ENCODE peak calls at places on chromosomes 5 and 9, in eight cellular contexts. J is left ventricle myocardium inferior; M is PC-3; A is CD8-positive, alpha-beta T cell; L is A673; Y is stomach; W is heart left ventricle; G is left lung. B is an unnamed sample.

GRCh38 chr5:171429543-171429910 is 10.1 kb downstream of the FGF18 start:
- DNase-seq in A (no peak), J (no peak), G (no peak), Y (no peak), W (no peak), M (no peak), L (no peak), B (peak; percentile 27)

GRCh38 chr9:127336708-127337352 is 60.1 kb upstream of the SLC2A8 start:
- DNase-seq in A (no peak), W (peak; percentile 86), M (peak; percentile 96), Y (peak; percentile 61), G (no peak), J (peak; percentile 79), L (peak; percentile 87), B (no peak)

GRCh38 chr5:158155811-158156495 is 297.0 kb upstream of the CLINT1 start:
- DNase-seq in L (no peak), M (no peak), G (no peak), Y (no peak), W (no peak), J (no peak), A (no peak), B (no peak)

GRCh38 chr5:90909091-90909503 is 350.5 kb downstream of the ADGRV1 start:
- DNase-seq in J (no peak), G (no peak), Y (no peak), A (no peak), L (no peak), W (no peak), M (no peak), B (no peak)

GRCh38 chr5:76175051-76175666 is 92.0 kb downstream of the SV2C start:
- DNase-seq in L (peak; percentile 68), Y (peak; percentile 72), J (no peak), A (peak; percentile 36), G (no peak), W (no peak), M (peak; percentile 57), B (no peak)

GRCh38 chr9:137190315-137190853 is 1.9 kb downstream of the SSNA1 start:
- DNase-seq in G (no peak), Y (peak; percentile 53), J (no peak), A (no peak), L (no peak), M (peak; percentile 32), W (no peak), B (no peak)

GRCh38 chr5:173858025-173858674 is 30.0 kb upstream of the CPEB4 start:
- DNase-seq in M (no peak), A (no peak), Y (no peak), G (no peak), L (no peak), W (no peak), J (no peak), B (no peak)

GRCh38 chr5:95917207-95917606 is 44.4 kb downstream of the ELL2 start:
- DNase-seq in W (no peak), G (no peak), Y (no peak), A (no peak), L (no peak), M (no peak), J (no peak), B (no peak)

GRCh38 chr9:108696156-108696555 is 159.6 kb downstream of the ACTL7B start:
- DNase-seq in G (no peak), A (no peak), Y (no peak), M (no peak), L (no peak), J (no peak), W (no peak), B (no peak)

GRCh38 chr5:32223972-32224608 is 50.0 kb upstream of the GOLPH3 start:
- DNase-seq in A (no peak), J (no peak), G (no peak), W (no peak), L (no peak), Y (no peak), M (peak; percentile 58), B (no peak)

GRCh38 chr5:32222723-32223470 is 48.8 kb upstream of the GOLPH3 start:
- DNase-seq in J (no peak), G (no peak), L (no peak), A (no peak), Y (no peak), W (no peak), M (no peak), B (no peak)

GRCh38 chr5:32228816-32229215 is 54.7 kb upstream of the GOLPH3 start:
- DNase-seq in J (no peak), G (no peak), W (no peak), A (no peak), L (no peak), M (no peak), Y (no peak), B (no peak)

GRCh38 chr5:32229586-32229985 is 55.5 kb upstream of the GOLPH3 start:
- DNase-seq in M (no peak), W (no peak), Y (no peak), A (no peak), J (no peak), G (no peak), L (no peak), B (no peak)

GRCh38 chr5:32225445-32225844 is 51.3 kb upstream of the GOLPH3 start:
- DNase-seq in A (no peak), W (peak; percentile 55), L (no peak), Y (no peak), M (no peak), J (no peak), G (no peak), B (no peak)
- H3K27ac ChIP-seq in A (no peak overlapping the region), W (peak overlapping the region; percentile 51), L (no peak overlapping the region), Y (peak overlapping the region; percentile 2), M (no peak overlapping the region), J (peak overlapping the region; percentile 82), G (peak overlapping the region; percentile 33), B (peak overlapping the region; percentile 38)

GRCh38 chr5:180644129-180644824 is 5.1 kb downstream of the FLT4 start:
- DNase-seq in G (peak; percentile 49), J (no peak), Y (no peak), W (no peak), A (no peak), L (no peak), M (no peak), B (no peak)
- H3K27me3 ChIP-seq in G (peaks cover 16% of the 10 kb centered on the region), J (peaks cover 81% of the 10 kb centered on the region), Y (peaks cover 11% of the 10 kb centered on the region), W (peaks cover 10% of the 10 kb centered on the region), A (no peaks in the 10 kb centered on the region), L (peaks cover 18% of the 10 kb centered on the region), M (peaks cover 81% of the 10 kb centered on the region), B (peaks cover 17% of the 10 kb centered on the region)

DNA sequence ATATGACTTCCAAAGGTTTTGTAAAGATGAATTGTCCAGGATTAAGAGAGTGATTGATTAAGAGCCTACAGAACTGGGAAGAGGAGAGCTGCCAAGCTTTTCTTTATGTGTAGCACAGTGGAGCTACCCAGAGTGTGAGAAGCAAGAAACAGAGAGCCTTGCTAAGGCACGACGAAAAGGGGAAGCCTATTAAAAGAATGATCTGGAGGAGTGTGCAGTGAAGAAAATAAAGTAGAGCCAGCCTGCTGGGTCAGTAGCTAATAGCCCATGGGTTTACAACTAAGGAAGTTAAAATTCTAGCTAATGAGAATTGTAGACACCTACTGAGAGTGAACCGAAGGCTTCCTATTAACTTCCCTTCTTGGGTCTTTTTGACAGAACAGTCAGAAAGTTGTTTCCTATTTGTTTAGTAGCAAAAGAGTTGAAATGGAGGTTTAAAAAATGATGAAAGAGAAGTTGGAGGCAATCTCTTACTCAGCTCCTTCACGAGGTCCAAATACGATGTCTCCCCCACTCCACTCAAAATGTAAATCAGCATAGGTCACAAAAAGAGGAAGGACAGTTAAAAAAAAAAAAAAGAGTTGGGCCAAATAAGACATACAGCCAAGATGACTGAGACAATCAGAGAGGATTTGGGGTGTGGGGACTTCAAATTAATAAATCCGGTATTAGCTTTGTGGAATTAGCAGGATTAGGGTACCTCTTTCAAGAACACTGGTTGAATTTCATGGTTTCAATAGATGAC is 902 bp upstream of the PRR16 start:
- DNase-seq in W (no peak), J (no peak), Y (no peak), M (no peak), A (no peak), G (no peak), L (no peak), B (no peak)
- H3K4me3 ChIP-seq in W (no peak overlapping the region), J (peak overlapping the region; percentile 81), Y (no peak overlapping the region), M (peak overlapping the region; percentile 71), A (no peak overlapping the region), G (peak overlapping the region; percentile 51), L (no peak overlapping the region), B (no peak overlapping the region)

DNA sequence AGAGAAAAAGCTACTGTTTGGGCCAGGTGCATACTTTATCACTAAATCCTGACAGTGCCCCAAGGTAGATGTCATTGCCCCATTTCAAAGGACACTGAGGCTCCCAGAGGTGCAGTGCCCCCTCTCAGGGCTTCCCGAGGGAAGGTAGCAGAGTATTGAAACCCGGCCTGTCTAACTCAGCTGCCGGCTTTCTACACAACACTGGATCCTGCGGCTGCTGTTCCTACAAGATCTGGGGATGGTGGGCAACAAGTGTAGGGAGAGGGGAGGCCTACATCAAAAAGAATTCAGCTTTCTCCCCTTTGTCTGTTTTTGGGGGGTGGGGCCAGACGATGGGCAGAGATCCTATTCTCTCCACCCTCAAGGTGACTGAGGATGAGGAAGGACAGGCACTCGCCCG is 200.8 kb downstream of the DAB2IP start:
- DNase-seq in Y (no peak), A (no peak), J (no peak), L (no peak), M (no peak), W (no peak), G (no peak), B (no peak)
- H3K27ac ChIP-seq in Y (no peak overlapping the region), A (no peak overlapping the region), J (peak overlapping the region; percentile 74), L (no peak overlapping the region), M (no peak overlapping the region), W (peak overlapping the region; percentile 59), G (no peak overlapping the region), B (no peak overlapping the region)

GRCh38 chr5:88658005-88658404 is 225.0 kb downstream of the MEF2C start:
- DNase-seq in Y (no peak), M (no peak), L (no peak), J (no peak), W (no peak), A (no peak), G (no peak), B (no peak)

GRCh38 chr5:88660326-88660946 is 222.5 kb downstream of the MEF2C start:
- DNase-seq in J (no peak), A (no peak), G (peak; percentile 55), Y (no peak), M (peak; percentile 81), L (no peak), W (no peak), B (no peak)

GRCh38 chr5:88660947-88661869 is 221.8 kb downstream of the MEF2C start:
- DNase-seq in Y (no peak), A (no peak), L (peak; percentile 95), G (peak; percentile 82), J (no peak), M (peak; percentile 96), W (peak; percentile 44), B (no peak)

GRCh38 chr5:88661870-88662207 is 221.1 kb downstream of the MEF2C start:
- DNase-seq in W (no peak), Y (no peak), J (no peak), M (no peak), L (no peak), G (no peak), A (no peak), B (no peak)

GRCh38 chr5:88659529-88660325 is 223.3 kb downstream of the MEF2C start:
- DNase-seq in L (no peak), G (peak; percentile 77), M (no peak), Y (no peak), J (no peak), A (no peak), W (no peak), B (no peak)
- H3K27me3 ChIP-seq in L (no peaks in the 10 kb centered on the region), G (peaks cover 80% of the 10 kb centered on the region), M (no peaks in the 10 kb centered on the region), Y (peaks cover 15% of the 10 kb centered on the region), J (peaks cover 99% of the 10 kb centered on the region), A (peaks cover 46% of the 10 kb centered on the region), W (peaks cover 75% of the 10 kb centered on the region), B (peaks cover 72% of the 10 kb centered on the region)